ENCODE peak calls at places on chromosomes 12 and 14, in seven cellular contexts. U, Q, D, K, S, V and L are unnamed samples.

GRCh38 chr14:51595831-51596472 is 55.8 kb upstream of the FRMD6 start:
- DNase-seq in U (no peak), V (no peak), Q (no peak), D (peak; percentile 42), S (no peak), K (no peak), L (no peak)

GRCh38 chr12:2856901-2857495 is at the start of gene TEX52:
- DNase-seq in S (no peak), V (no peak), U (no peak), D (peak; percentile 89), Q (no peak), K (no peak), L (no peak)

GRCh38 chr14:61113561-61113960 is 132.5 kb downstream of the SLC38A6 start:
- DNase-seq in U (no peak), V (no peak), Q (no peak), S (no peak), K (no peak), D (no peak), L (no peak)

GRCh38 chr14:77024171-77024627 is 4.3 kb downstream of the IRF2BPL start:
- DNase-seq in U (no peak), K (no peak), Q (peak; percentile 57), V (no peak), D (peak; percentile 95), S (peak; percentile 66), L (no peak)

GRCh38 chr12:25469861-25470260 is 83.2 kb downstream of the LMNTD1 start:
- DNase-seq in K (no peak), D (no peak), Q (no peak), S (no peak), U (no peak), V (no peak), L (no peak)

GRCh38 chr12:47904647-47905312 is at the start of gene VDR:
- DNase-seq in U (no peak), K (peak; percentile 42), Q (peak; percentile 75), D (peak; percentile 93), V (peak; percentile 65), S (peak; percentile 70), L (peak; percentile 95)

GRCh38 chr12:78442454-78442801 is 422.1 kb upstream of the SYT1 start:
- DNase-seq in D (no peak), K (no peak), V (no peak), U (no peak), Q (no peak), S (no peak), L (no peak)

GRCh38 chr12:39852346-39852745 is 232.7 kb upstream of the ABCD2 start:
- DNase-seq in V (no peak), K (no peak), D (no peak), Q (no peak), U (no peak), S (no peak), L (no peak)

GRCh38 chr12:94148841-94149780 is 734 bp downstream of the PLXNC1 start:
- DNase-seq in D (peak; percentile 70), S (peak; percentile 30), U (no peak), K (peak; percentile 65), Q (peak; percentile 60), V (peak; percentile 44), L (peak; percentile 66)

GRCh38 chr14:94641632-94641955 is 29.4 kb downstream of the SERPINA3 start:
- DNase-seq in V (no peak), D (no peak), U (no peak), S (no peak), K (no peak), Q (no peak), L (no peak)

GRCh38 chr14:68666206-68666730 is 126.6 kb downstream of the ZFP36L1 start:
- DNase-seq in V (no peak), D (no peak), S (no peak), K (no peak), Q (no peak), U (no peak), L (no peak)

GRCh38 chr12:112862570-112863137 is 44.1 kb upstream of the OAS1 start:
- DNase-seq in S (no peak), U (no peak), D (no peak), K (no peak), V (no peak), Q (no peak), L (no peak)

GRCh38 chr12:96176575-96176974 is 17.6 kb upstream of the ELK3 start:
- DNase-seq in K (no peak), U (no peak), V (no peak), Q (no peak), D (no peak), S (no peak), L (no peak)

GRCh38 chr14:89383171-89383845 is 33.7 kb downstream of the FOXN3 start:
- DNase-seq in V (no peak), D (no peak), S (no peak), U (no peak), Q (no peak), K (no peak), L (no peak)